ENCODE peak calls at places on chromosomes 5 and 9, in ten cellular contexts. P, K, H, Q, D, V, W, S, T and O are unnamed samples.

GRCh38 chr5:93599427-93600146 is 16.6 kb downstream of the NR2F1 start:
- DNase-seq in P (no peak), K (no peak), H (no peak), Q (no peak), D (no peak), V (no peak), W (no peak), S (no peak), T (no peak), O (no peak)

GRCh38 chr5:136073714-136074113 is 44.9 kb downstream of the TGFBI start:
- DNase-seq in P (no peak), K (no peak), H (no peak), Q (no peak), D (no peak), V (no peak), W (no peak), S (no peak), T (no peak), O (no peak)

GRCh38 chr9:123246534-123246933 is 21.9 kb downstream of the STRBP start:
- DNase-seq in P (no peak), K (no peak), H (no peak), Q (peak; percentile 21), D (no peak), V (peak; percentile 10), W (no peak), S (peak; percentile 32), T (no peak), O (no peak)

GRCh38 chr5:76790632-76791290 is 28.1 kb upstream of the F2RL1 start:
- DNase-seq in P (no peak), K (peak; percentile 100), H (peak; percentile 94), Q (peak; percentile 99), D (no peak), V (peak; percentile 98), W (peak; percentile 50), S (peak; percentile 95), T (no peak), O (no peak)

GRCh38 chr9:135156525-135157510 is 69.3 kb downstream of the OLFM1 start:
- DNase-seq in P (peak; percentile 64), K (no peak), H (peak; percentile 53), Q (peak; percentile 54), D (peak; percentile 44), V (peak; percentile 57), W (peak; percentile 51), S (peak; percentile 8), T (no peak), O (peak; percentile 14)

GRCh38 chr5:142978252-142978651 is 208.1 kb downstream of the ARHGAP26 start:
- DNase-seq in P (no peak), K (no peak), H (no peak), Q (no peak), D (no peak), V (no peak), W (no peak), S (no peak), T (no peak), O (no peak)

GRCh38 chr9:127741831-127742434 is 6.8 kb upstream of the TOR2A start:
- DNase-seq in P (peak; percentile 82), K (no peak), H (peak; percentile 81), Q (no peak), D (peak; percentile 82), V (peak; percentile 21), W (peak; percentile 76), S (no peak), T (no peak), O (peak; percentile 54)

GRCh38 chr5:87170799-87171198 is 96.9 kb upstream of the RASA1 start:
- DNase-seq in P (no peak), K (no peak), H (no peak), Q (no peak), D (no peak), V (no peak), W (no peak), S (no peak), T (no peak), O (no peak)

GRCh38 chr5:33842456-33842855 is 49.3 kb downstream of the ADAMTS12 start:
- DNase-seq in P (no peak), K (no peak), H (no peak), Q (no peak), D (no peak), V (no peak), W (no peak), S (no peak), T (no peak), O (no peak)

GRCh38 chr9:134641173-134641985 is at the start of gene COL5A1:
- DNase-seq in P (peak; percentile 68), K (peak; percentile 87), H (peak; percentile 84), Q (peak; percentile 92), D (peak; percentile 84), V (peak; percentile 96), W (peak; percentile 91), S (peak; percentile 82), T (no peak), O (peak; percentile 80)

GRCh38 chr5:672329-673139 is 20.6 kb downstream of the TPPP start:
- DNase-seq in P (peak; percentile 70), K (peak; percentile 94), H (peak; percentile 95), Q (peak; percentile 93), D (peak; percentile 80), V (peak; percentile 93), W (peak; percentile 90), S (peak; percentile 78), T (peak; percentile 77), O (peak; percentile 78)

GRCh38 chr5:57243286-57244137 is 69.7 kb downstream of the GPBP1 start:
- DNase-seq in P (no peak), K (no peak), H (no peak), Q (no peak), D (no peak), V (no peak), W (no peak), S (no peak), T (no peak), O (peak; percentile 26)

GRCh38 chr5:152607393-152608165 is 202.5 kb upstream of the NMUR2 start:
- DNase-seq in P (no peak), K (no peak), H (no peak), Q (no peak), D (no peak), V (no peak), W (no peak), S (no peak), T (no peak), O (no peak)

GRCh38 chr5:152606739-152607138 is 201.7 kb upstream of the NMUR2 start:
- DNase-seq in P (no peak), K (no peak), H (no peak), Q (no peak), D (no peak), V (no peak), W (no peak), S (no peak), T (no peak), O (no peak)

DNA sequence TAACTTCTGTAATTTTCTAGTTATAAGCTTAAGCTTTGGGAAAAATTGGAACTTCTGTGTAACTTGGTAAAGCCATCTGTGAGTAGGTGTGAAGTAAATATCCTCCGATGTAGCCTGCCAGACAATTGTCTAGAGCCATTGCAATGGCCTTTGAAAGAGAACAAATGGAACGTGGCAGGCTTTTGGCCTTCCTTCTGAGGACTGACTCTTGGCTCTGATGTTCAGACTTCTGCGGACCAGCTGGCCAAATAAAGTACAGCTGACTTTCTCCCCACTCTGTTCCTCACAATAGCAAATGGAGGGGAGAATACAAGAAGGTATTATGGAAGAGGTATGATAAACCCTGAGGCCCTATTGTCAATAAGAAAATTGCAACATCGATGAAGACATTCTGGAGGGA is 203.4 kb upstream of the NMUR2 start:
- DNase-seq in P (no peak), K (no peak), H (no peak), Q (no peak), D (no peak), V (no peak), W (no peak), S (no peak), T (no peak), O (no peak)
- H3K4me3 ChIP-seq in P (no peak overlapping the region), K (no peak overlapping the region), H (no peak overlapping the region), Q (no peak overlapping the region), D (no peak overlapping the region), V (no peak overlapping the region), W (no peak overlapping the region), S (no peak overlapping the region), T (no peak overlapping the region), O (no peak overlapping the region)

GRCh38 chr5:16616536-16617271 is at the start of gene RETREG1:
- DNase-seq in P (peak; percentile 68), K (no peak), H (peak; percentile 38), Q (no peak), D (peak; percentile 64), V (peak; percentile 13), W (peak; percentile 68), S (no peak), T (peak; percentile 93), O (peak; percentile 77)

GRCh38 chr5:16619136-16619535 is 2.3 kb upstream of the RETREG1 start:
- DNase-seq in P (no peak), K (no peak), H (no peak), Q (no peak), D (no peak), V (no peak), W (no peak), S (no peak), T (no peak), O (no peak)

GRCh38 chr5:16617272-16617973 is 626 bp upstream of the RETREG1 start:
- DNase-seq in P (no peak), K (no peak), H (no peak), Q (no peak), D (no peak), V (no peak), W (peak; percentile 32), S (no peak), T (peak; percentile 81), O (peak; percentile 14)

GRCh38 chr5:16618138-16618897 is 1.5 kb upstream of the RETREG1 start:
- DNase-seq in P (no peak), K (no peak), H (no peak), Q (no peak), D (no peak), V (no peak), W (no peak), S (no peak), T (no peak), O (no peak)

GRCh38 chr5:16615737-16616535 is 861 bp downstream of the RETREG1 start:
- DNase-seq in P (no peak), K (no peak), H (no peak), Q (no peak), D (no peak), V (no peak), W (no peak), S (no peak), T (no peak), O (peak; percentile 10)
- H3K4me3 ChIP-seq in P (peak overlapping the region; percentile 84), K (peak overlapping the region; percentile 51), H (peak overlapping the region; percentile 62), Q (peak overlapping the region; percentile 39), D (peak overlapping the region; percentile 74), V (peak overlapping the region; percentile 54), W (peak overlapping the region; percentile 64), S (peak overlapping the region; percentile 52), T (peak overlapping the region; percentile 46), O (peak overlapping the region; percentile 77)

GRCh38 chr5:153491408-153491807 is 938 bp downstream of the GRIA1 start:
- DNase-seq in P (no peak), K (no peak), H (no peak), Q (no peak), D (no peak), V (no peak), W (no peak), S (no peak), T (no peak), O (no peak)
- H3K4me3 ChIP-seq in P (no peak overlapping the region), K (no peak overlapping the region), H (no peak overlapping the region), Q (no peak overlapping the region), D (no peak overlapping the region), V (no peak overlapping the region), W (no peak overlapping the region), S (no peak overlapping the region), T (no peak overlapping the region), O (no peak overlapping the region)

DNA sequence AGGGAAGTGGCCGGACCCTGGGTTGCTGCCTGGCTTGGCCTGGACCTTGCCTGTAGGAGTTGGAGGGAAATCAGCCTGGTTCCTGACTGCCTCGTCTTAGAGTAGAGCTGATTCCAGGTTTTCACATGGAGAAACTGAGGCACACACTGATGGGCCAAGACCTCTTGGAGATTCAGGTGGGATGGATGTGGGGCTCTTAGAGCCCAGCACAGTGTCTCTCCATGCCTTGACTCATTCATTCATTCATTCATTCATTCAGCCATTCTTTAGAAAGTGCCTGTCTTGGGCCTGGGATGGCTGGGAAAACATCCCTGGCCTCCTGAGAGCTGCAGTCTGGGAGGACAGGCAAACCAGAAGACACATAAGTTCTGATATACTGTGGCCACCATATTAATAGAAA is 2.2 kb downstream of the LRRC8A start:
- DNase-seq in P (no peak), K (no peak), H (no peak), Q (no peak), D (no peak), V (no peak), W (no peak), S (no peak), T (no peak), O (no peak)
- H3K4me3 ChIP-seq in P (no peak overlapping the region), K (no peak overlapping the region), H (no peak overlapping the region), Q (peak overlapping the region; percentile 93), D (no peak overlapping the region), V (peak overlapping the region; percentile 5), W (no peak overlapping the region), S (no peak overlapping the region), T (no peak overlapping the region), O (no peak overlapping the region)